ENCODE peak calls at places on chromosome 4, in five cellular contexts. One of them, this sample, is unnamed.
A peak's percentile ranks its signal among the peaks of the same experiment; 100 is the strongest.

GRCh38 chr4:143626134-143626859 is 74.2 kb downstream of the FREM3 start:
- DNase-seq in HFF-Myc: no peak
- DNase-seq in psoas muscle: peak; percentile 37
- DNase-seq in fibroblast of lung: peak; percentile 83
- DNase-seq in fibroblast of the aortic adventitia: peak; percentile 89
- DNase-seq in this sample: no peak

GRCh38 chr4:38503689-38504395 is 160.2 kb upstream of the KLF3 start:
- DNase-seq in HFF-Myc: no peak
- DNase-seq in psoas muscle: no peak
- DNase-seq in fibroblast of lung: no peak
- DNase-seq in fibroblast of the aortic adventitia: no peak
- DNase-seq in this sample: no peak

GRCh38 chr4:185283723-185284122 is 74.3 kb downstream of the SNX25 start:
- DNase-seq in HFF-Myc: no peak
- DNase-seq in psoas muscle: no peak
- DNase-seq in fibroblast of lung: peak; percentile 62
- DNase-seq in fibroblast of the aortic adventitia: peak; percentile 59
- DNase-seq in this sample: no peak

GRCh38 chr4:56424697-56425514 is 10.5 kb downstream of the PPAT start:
- DNase-seq in HFF-Myc: no peak
- DNase-seq in psoas muscle: no peak
- DNase-seq in fibroblast of lung: peak; percentile 64
- DNase-seq in fibroblast of the aortic adventitia: peak; percentile 69
- DNase-seq in this sample: peak; percentile 21

GRCh38 chr4:169410839-169411770 is 140.3 kb upstream of the SH3RF1 start:
- DNase-seq in HFF-Myc: peak; percentile 44
- DNase-seq in psoas muscle: no peak
- DNase-seq in fibroblast of lung: peak; percentile 67
- DNase-seq in fibroblast of the aortic adventitia: no peak
- DNase-seq in this sample: peak; percentile 45

GRCh38 chr4:40058121-40058520 is 1.5 kb downstream of the N4BP2 start:
- DNase-seq in HFF-Myc: no peak
- DNase-seq in psoas muscle: no peak
- DNase-seq in fibroblast of lung: no peak
- DNase-seq in fibroblast of the aortic adventitia: no peak
- DNase-seq in this sample: no peak

GRCh38 chr4:82900016-82900334 is 560 bp upstream of the THAP9 start:
- DNase-seq in HFF-Myc: no peak
- DNase-seq in psoas muscle: no peak
- DNase-seq in fibroblast of lung: no peak
- DNase-seq in fibroblast of the aortic adventitia: no peak
- DNase-seq in this sample: no peak

GRCh38 chr4:159296061-159296460 is 193.2 kb downstream of the RAPGEF2 start:
- DNase-seq in HFF-Myc: no peak
- DNase-seq in psoas muscle: no peak
- DNase-seq in fibroblast of lung: peak; percentile 63
- DNase-seq in fibroblast of the aortic adventitia: peak; percentile 41
- DNase-seq in this sample: no peak

GRCh38 chr4:42048394-42048793 is 58.1 kb downstream of the SLC30A9 start:
- DNase-seq in HFF-Myc: peak; percentile 1
- DNase-seq in psoas muscle: no peak
- DNase-seq in fibroblast of lung: peak; percentile 89
- DNase-seq in fibroblast of the aortic adventitia: peak; percentile 75
- DNase-seq in this sample: no peak

GRCh38 chr4:8046925-8047541 is 107.4 kb upstream of the AFAP1 start:
- DNase-seq in HFF-Myc: no peak
- DNase-seq in psoas muscle: no peak
- DNase-seq in fibroblast of lung: no peak
- DNase-seq in fibroblast of the aortic adventitia: no peak
- DNase-seq in this sample: no peak

GRCh38 chr4:158781963-158782362 is 13.1 kb downstream of the FNIP2 start:
- DNase-seq in HFF-Myc: no peak
- DNase-seq in psoas muscle: no peak
- DNase-seq in fibroblast of lung: no peak
- DNase-seq in fibroblast of the aortic adventitia: no peak
- DNase-seq in this sample: no peak

GRCh38 chr4:138666366-138666765 is 349.2 kb upstream of the NOCT start:
- DNase-seq in HFF-Myc: no peak
- DNase-seq in psoas muscle: no peak
- DNase-seq in fibroblast of lung: no peak
- DNase-seq in fibroblast of the aortic adventitia: no peak
- DNase-seq in this sample: no peak

GRCh38 chr4:174794706-174795105 is 34.3 kb downstream of the GLRA3 start:
- DNase-seq in HFF-Myc: no peak
- DNase-seq in psoas muscle: no peak
- DNase-seq in fibroblast of lung: no peak
- DNase-seq in fibroblast of the aortic adventitia: no peak
- DNase-seq in this sample: no peak

GRCh38 chr4:108010167-108010566 is 20.5 kb downstream of the HADH start:
- DNase-seq in HFF-Myc: peak; percentile 15
- DNase-seq in psoas muscle: no peak
- DNase-seq in fibroblast of lung: peak; percentile 34
- DNase-seq in fibroblast of the aortic adventitia: peak; percentile 34
- DNase-seq in this sample: no peak

GRCh38 chr4:139633661-139634060 is 32.0 kb upstream of the MGST2 start:
- DNase-seq in HFF-Myc: no peak
- DNase-seq in psoas muscle: peak; percentile 22
- DNase-seq in fibroblast of lung: peak; percentile 43
- DNase-seq in fibroblast of the aortic adventitia: peak; percentile 57
- DNase-seq in this sample: no peak

GRCh38 chr4:173362666-173363065 is 8.1 kb upstream of the SAP30 start:
- DNase-seq in HFF-Myc: no peak
- DNase-seq in psoas muscle: no peak
- DNase-seq in fibroblast of lung: no peak
- DNase-seq in fibroblast of the aortic adventitia: no peak
- DNase-seq in this sample: no peak

GRCh38 chr4:4384837-4385236 is 2.1 kb upstream of the NSG1 start:
- DNase-seq in HFF-Myc: no peak
- DNase-seq in psoas muscle: no peak
- DNase-seq in fibroblast of lung: no peak
- DNase-seq in fibroblast of the aortic adventitia: no peak
- DNase-seq in this sample: peak; percentile 6
- TF ChIP-seq CTCF in HFF-Myc: peak; percentile 49
- TF ChIP-seq CTCF in psoas muscle: no peak
- TF ChIP-seq CTCF in fibroblast of lung: peak; percentile 26
- TF ChIP-seq CTCF in fibroblast of the aortic adventitia: no peak
- TF ChIP-seq CTCF in this sample: peak; percentile 18

DNA sequence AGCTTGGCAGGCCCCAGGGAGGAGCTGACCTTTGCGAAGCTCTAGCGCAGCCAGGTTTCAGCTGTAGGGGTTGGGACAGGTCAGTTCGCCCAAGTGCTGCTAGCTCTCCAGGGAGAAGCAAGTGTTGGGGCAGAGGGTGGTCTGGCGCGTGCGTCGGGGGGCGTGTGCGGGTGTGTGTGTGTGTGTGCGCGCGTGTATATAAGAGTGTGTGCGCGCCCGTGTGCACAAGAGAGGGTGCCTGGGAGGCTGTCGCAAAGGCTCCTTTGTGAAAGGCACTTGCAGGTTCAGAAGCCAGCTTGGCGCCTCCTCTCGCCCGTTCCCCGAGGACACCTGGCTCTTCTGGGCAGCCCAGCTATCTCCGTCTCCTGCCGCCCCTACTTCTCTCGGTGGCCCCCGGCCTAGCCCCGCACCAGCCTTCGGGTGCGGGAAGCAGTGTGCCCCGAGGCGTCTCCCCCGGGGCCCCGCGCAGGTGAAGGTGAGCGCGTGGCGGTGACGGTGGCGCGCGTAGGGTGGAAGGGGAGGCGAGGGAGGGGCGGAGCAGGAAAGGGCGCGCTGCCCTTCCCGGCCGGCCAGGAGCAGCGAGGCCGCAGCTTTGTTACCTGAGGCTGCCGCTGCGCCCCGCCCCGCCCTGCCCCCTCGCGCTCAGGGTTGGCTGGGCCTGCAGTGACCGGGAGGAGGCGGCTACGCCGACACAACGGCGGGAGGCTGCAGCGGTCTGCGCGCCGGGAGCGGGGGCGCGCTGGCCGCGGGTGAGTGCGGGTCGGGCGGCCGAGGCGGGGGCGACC is at the start of gene FHDC1:
- DNase-seq in HFF-Myc: no peak
- DNase-seq in psoas muscle: peak; percentile 17
- DNase-seq in fibroblast of lung: no peak
- DNase-seq in fibroblast of the aortic adventitia: no peak
- DNase-seq in this sample: peak; percentile 14
- TF ChIP-seq CTCF in HFF-Myc: no peak
- TF ChIP-seq CTCF in psoas muscle: no peak
- TF ChIP-seq CTCF in fibroblast of lung: no peak
- TF ChIP-seq CTCF in fibroblast of the aortic adventitia: no peak
- TF ChIP-seq CTCF in this sample: no peak

DNA sequence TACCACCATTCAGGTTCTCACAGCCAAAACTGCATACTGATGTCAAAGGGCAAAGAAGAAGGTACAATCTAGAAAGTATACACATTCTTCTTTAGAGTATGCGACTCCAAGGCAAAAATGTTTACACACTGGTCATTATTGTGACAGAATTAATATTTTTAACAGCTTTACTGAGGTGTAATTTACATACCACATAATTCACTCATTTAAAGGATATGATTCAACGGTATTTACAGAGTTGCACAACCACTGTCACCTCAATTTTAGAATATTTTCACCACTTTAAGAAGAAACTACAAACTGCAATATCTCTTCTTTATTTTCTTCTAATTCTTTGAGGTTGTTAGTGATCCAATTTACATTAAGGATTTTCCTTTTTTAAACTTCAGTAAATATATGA is 325.4 kb upstream of the SMIM31 start:
- DNase-seq in HFF-Myc: no peak
- DNase-seq in psoas muscle: no peak
- DNase-seq in fibroblast of lung: no peak
- DNase-seq in fibroblast of the aortic adventitia: no peak
- DNase-seq in this sample: no peak
- TF ChIP-seq CTCF in HFF-Myc: no peak
- TF ChIP-seq CTCF in psoas muscle: no peak
- TF ChIP-seq CTCF in fibroblast of lung: no peak
- TF ChIP-seq CTCF in fibroblast of the aortic adventitia: no peak
- TF ChIP-seq CTCF in this sample: no peak

GRCh38 chr4:112908511-112908910 is 140.9 kb upstream of the ANK2 start:
- DNase-seq in HFF-Myc: no peak
- DNase-seq in psoas muscle: no peak
- DNase-seq in fibroblast of lung: no peak
- DNase-seq in fibroblast of the aortic adventitia: peak; percentile 16
- DNase-seq in this sample: no peak

GRCh38 chr4:112905728-112906127 is 143.7 kb upstream of the ANK2 start:
- DNase-seq in HFF-Myc: no peak
- DNase-seq in psoas muscle: no peak
- DNase-seq in fibroblast of lung: no peak
- DNase-seq in fibroblast of the aortic adventitia: no peak
- DNase-seq in this sample: no peak

DNA sequence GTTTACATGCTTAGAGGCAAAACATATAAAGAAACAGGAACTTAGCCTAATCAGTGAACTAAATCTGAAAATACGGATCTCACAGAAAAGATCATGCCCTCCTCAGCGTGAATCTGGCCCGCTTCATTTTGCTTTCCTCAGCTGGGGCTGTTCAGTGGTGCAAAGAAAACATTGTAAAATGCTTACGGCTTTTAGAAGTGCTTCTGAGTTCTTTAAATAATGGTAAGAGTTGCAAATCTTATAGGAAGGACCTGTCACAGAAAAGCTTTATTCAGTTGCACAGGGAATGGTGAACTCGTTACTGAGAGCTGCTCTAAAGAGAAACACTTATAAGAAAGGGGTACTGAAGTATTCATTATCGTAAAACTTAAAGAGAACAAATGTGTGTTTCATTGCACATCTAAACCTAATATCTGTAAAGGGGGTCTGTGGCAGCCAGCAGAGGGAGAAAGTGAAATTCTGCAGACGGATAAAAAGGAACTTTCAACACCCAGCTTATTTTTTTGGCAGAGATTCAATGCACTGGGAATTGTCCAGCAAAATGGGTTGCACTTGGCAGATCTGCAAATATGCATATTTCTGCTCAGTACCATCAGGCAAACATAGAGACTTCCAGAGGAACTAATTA is 139.2 kb upstream of the ANK2 start:
- DNase-seq in HFF-Myc: peak; percentile 38
- DNase-seq in psoas muscle: no peak
- DNase-seq in fibroblast of lung: peak; percentile 82
- DNase-seq in fibroblast of the aortic adventitia: peak; percentile 89
- DNase-seq in this sample: no peak
- TF ChIP-seq CTCF in HFF-Myc: no peak
- TF ChIP-seq CTCF in psoas muscle: peak; percentile 4
- TF ChIP-seq CTCF in fibroblast of lung: peak; percentile 41
- TF ChIP-seq CTCF in fibroblast of the aortic adventitia: peak; percentile 47
- TF ChIP-seq CTCF in this sample: no peak

DNA sequence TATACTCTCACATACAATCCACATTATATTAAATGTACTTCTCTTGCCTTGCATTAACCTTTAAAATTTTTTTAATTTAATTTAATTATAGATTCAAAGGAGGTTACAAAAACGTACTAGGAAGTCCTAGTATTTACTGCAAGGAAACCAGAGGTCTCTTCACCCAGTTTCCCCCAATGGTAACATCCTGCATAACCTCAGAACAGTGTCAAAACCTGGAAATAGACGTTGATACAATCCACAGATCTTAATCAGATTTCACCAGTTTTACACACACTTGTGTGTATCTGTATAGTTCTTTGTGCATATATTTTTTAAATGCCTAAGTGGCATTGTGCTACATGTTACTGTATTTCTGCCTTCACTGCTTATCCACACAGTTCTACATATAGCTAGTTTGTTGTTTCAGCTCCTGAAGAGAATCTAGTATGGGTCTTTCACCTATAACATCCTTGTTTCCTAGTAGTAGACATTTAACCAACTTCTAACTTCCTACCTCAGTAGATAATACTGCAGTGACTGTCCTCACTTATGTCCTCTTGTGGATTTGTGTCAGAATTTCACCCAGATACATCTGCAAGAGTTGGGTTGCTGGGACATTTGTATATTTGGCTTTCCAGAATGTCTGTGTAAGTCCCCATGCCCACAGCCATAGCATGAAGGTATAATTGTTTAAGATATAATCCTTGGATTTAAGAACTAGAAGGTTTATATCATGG is 103.2 kb downstream of the NFKB1 start:
- DNase-seq in HFF-Myc: no peak
- DNase-seq in psoas muscle: no peak
- DNase-seq in fibroblast of lung: no peak
- DNase-seq in fibroblast of the aortic adventitia: no peak
- DNase-seq in this sample: no peak
- TF ChIP-seq CTCF in HFF-Myc: no peak
- TF ChIP-seq CTCF in psoas muscle: no peak
- TF ChIP-seq CTCF in fibroblast of lung: no peak
- TF ChIP-seq CTCF in fibroblast of the aortic adventitia: no peak
- TF ChIP-seq CTCF in this sample: no peak

GRCh38 chr4:112519689-112520597 is 4.0 kb upstream of the NEUROG2 start:
- DNase-seq in HFF-Myc: no peak
- DNase-seq in psoas muscle: no peak
- DNase-seq in fibroblast of lung: no peak
- DNase-seq in fibroblast of the aortic adventitia: no peak
- DNase-seq in this sample: no peak

GRCh38 chr4:112521123-112522116 is 5.4 kb upstream of the NEUROG2 start:
- DNase-seq in HFF-Myc: no peak
- DNase-seq in psoas muscle: no peak
- DNase-seq in fibroblast of lung: no peak
- DNase-seq in fibroblast of the aortic adventitia: no peak
- DNase-seq in this sample: no peak

GRCh38 chr4:112522389-112522788 is 6.4 kb upstream of the NEUROG2 start:
- DNase-seq in HFF-Myc: no peak
- DNase-seq in psoas muscle: no peak
- DNase-seq in fibroblast of lung: no peak
- DNase-seq in fibroblast of the aortic adventitia: no peak
- DNase-seq in this sample: no peak

GRCh38 chr4:112518675-112519074 is 2.7 kb upstream of the NEUROG2 start:
- DNase-seq in HFF-Myc: no peak
- DNase-seq in psoas muscle: no peak
- DNase-seq in fibroblast of lung: no peak
- DNase-seq in fibroblast of the aortic adventitia: no peak
- DNase-seq in this sample: no peak

GRCh38 chr4:112520598-112521122 is 4.7 kb upstream of the NEUROG2 start:
- DNase-seq in HFF-Myc: no peak
- DNase-seq in psoas muscle: no peak
- DNase-seq in fibroblast of lung: no peak
- DNase-seq in fibroblast of the aortic adventitia: no peak
- DNase-seq in this sample: no peak
- TF ChIP-seq CTCF in HFF-Myc: no peak
- TF ChIP-seq CTCF in psoas muscle: no peak
- TF ChIP-seq CTCF in fibroblast of lung: no peak
- TF ChIP-seq CTCF in fibroblast of the aortic adventitia: no peak
- TF ChIP-seq CTCF in this sample: no peak